ENCODE peak calls at places on chromosomes 3 and 15, in five cellular contexts. X is GM10248, Z is fibroblast of the aortic adventitia, F is Caco-2, K is kidney. A is an unnamed sample.

GRCh38 chr3:29379097-29379496 is 98.2 kb downstream of the RBMS3 start:
- DNase-seq in X (no peak), Z (no peak), F (no peak), K (no peak), A (no peak)

GRCh38 chr3:150770662-150771061 is 7.7 kb upstream of the SIAH2 start:
- DNase-seq in X (no peak), Z (no peak), F (no peak), K (no peak), A (no peak)

GRCh38 chr15:80601256-80601655 is 93.9 kb upstream of the ABHD17C start:
- DNase-seq in X (no peak), Z (no peak), F (no peak), K (no peak), A (no peak)

GRCh38 chr3:52781741-52782140 is 4.3 kb downstream of the ITIH1 start:
- DNase-seq in X (no peak), Z (no peak), F (no peak), K (no peak), A (no peak)

GRCh38 chr3:179250803-179251476 is at the start of gene KCNMB3:
- DNase-seq in X (no peak), Z (no peak), F (no peak), K (no peak), A (no peak)

GRCh38 chr15:74376825-74377581 is 9.6 kb upstream of the CYP11A1 start:
- DNase-seq in X (peak; percentile 3), Z (no peak), F (no peak), K (no peak), A (no peak)

GRCh38 chr3:24545917-24546316 is 51.3 kb upstream of the THRB start:
- DNase-seq in X (no peak), Z (peak; percentile 32), F (no peak), K (peak; percentile 31), A (no peak)

GRCh38 chr3:123521179-123521969 is 63.5 kb downstream of the HACD2 start:
- DNase-seq in X (no peak), Z (peak; percentile 46), F (no peak), K (no peak), A (no peak)

GRCh38 chr3:99817047-99817436 is 620 bp upstream of the CMSS1 start:
- DNase-seq in X (no peak), Z (no peak), F (no peak), K (no peak), A (peak; percentile 12)

GRCh38 chr3:170976190-170976519 is 50.4 kb downstream of the SLC2A2 start:
- DNase-seq in X (no peak), Z (no peak), F (no peak), K (no peak), A (no peak)

GRCh38 chr15:62426387-62426956 is 261.4 kb upstream of the C2CD4B start:
- DNase-seq in X (no peak), Z (peak; percentile 25), F (no peak), K (no peak), A (no peak)

GRCh38 chr3:108090066-108090700 is 648 bp downstream of the CD47 start:
- DNase-seq in X (peak; percentile 40), Z (peak; percentile 55), F (no peak), K (no peak), A (peak; percentile 60)

GRCh38 chr3:119296723-119297122 is 2.5 kb downstream of the ARHGAP31 start:
- DNase-seq in X (no peak), Z (no peak), F (no peak), K (no peak), A (no peak)

GRCh38 chr3:172711457-172711800 is 562 bp upstream of the NCEH1 start:
- DNase-seq in X (no peak), Z (no peak), F (peak; percentile 70), K (no peak), A (no peak)

GRCh38 chr3:52719618-52720017 is 13.7 kb downstream of the SPCS1 start:
- DNase-seq in X (no peak), Z (no peak), F (no peak), K (no peak), A (no peak)

DNA sequence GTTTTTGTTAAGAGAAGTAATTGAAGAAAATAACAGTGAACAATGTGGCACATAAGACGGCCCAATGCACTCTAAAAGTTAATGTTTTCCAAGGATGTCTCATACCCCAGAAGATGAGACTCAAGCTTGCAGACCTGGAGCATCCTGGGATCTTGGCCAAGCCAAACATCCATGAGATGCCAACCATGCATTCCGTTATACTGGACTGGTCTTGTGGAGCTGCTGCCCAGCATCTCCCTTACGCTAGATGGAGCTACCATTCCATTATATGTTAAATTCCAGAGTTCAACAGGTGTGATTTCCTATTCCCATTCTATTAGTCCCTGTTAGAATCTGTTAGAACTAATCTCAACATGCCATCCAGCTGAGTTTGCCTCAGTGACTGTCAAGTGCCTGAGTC is 181.8 kb downstream of the PDCD6IP start:
- DNase-seq in X (no peak), Z (peak; percentile 68), F (no peak), K (no peak), A (peak; percentile 16)
- TF ChIP-seq CTCF in X (peak; percentile 60), Z (peak; percentile 71), F (peak; percentile 72), K (peak; percentile 50), A (no peak)

GRCh38 chr3:116145613-116146012 is 299.7 kb downstream of the LSAMP start:
- DNase-seq in X (no peak), Z (no peak), F (no peak), K (no peak), A (no peak)

GRCh38 chr3:116135462-116135861 is 309.8 kb downstream of the LSAMP start:
- DNase-seq in X (no peak), Z (peak; percentile 81), F (no peak), K (no peak), A (no peak)

GRCh38 chr3:116141724-116142123 is 303.6 kb downstream of the LSAMP start:
- DNase-seq in X (no peak), Z (no peak), F (no peak), K (no peak), A (no peak)

GRCh38 chr3:116139607-116140006 is 305.7 kb downstream of the LSAMP start:
- DNase-seq in X (no peak), Z (no peak), F (no peak), K (no peak), A (no peak)

DNA sequence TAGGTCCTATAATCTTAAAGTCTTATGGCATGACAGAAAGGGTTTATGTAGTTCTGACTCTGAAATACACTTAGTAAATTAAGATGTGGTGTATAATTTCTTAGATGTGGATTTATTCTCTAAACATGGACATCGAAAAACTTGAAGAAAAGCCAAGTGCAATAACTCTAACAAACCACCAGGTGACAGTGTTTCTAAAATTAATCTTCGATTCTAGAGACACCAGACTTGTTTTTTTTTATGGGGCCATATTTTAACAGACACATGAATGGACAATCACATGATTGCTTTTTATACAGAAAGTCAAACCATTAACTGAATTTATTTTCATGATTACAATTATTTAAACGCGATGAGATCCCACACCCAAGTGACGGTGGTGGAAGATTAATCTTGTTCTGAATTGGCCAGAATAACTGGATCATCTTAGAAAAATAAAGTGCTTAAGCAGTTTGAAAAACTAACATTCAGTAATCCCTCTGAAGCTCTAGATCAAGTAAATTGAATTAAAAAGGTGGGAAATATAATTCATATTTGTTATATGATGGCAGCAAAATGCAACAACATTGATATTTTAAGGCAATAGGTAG is 305.1 kb downstream of the LSAMP start:
- DNase-seq in X (no peak), Z (peak; percentile 64), F (no peak), K (no peak), A (peak; percentile 13)
- TF ChIP-seq CTCF in X (peak; percentile 67), Z (peak; percentile 86), F (peak; percentile 83), K (peak; percentile 74), A (no peak)

DNA sequence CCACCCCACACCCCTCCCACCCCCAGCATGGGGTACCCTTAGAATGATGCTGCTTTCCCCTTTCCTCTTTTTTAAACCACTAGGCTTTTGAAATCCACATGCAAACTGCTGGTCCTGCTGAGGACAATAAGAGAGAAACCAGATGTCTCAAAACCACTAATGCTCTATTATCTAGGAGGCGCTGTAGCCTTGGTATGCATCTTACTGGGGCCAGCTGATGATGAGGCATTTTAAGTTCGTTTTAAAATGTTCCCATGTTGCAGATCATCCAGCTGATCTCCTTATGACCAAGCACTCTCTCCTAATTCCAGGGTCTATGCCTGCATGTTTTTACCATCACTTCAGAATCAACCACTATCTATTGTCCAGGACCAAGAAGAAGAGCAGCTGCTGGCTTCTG is 1.3 kb downstream of the NME9 start:
- DNase-seq in X (no peak), Z (peak; percentile 48), F (no peak), K (no peak), A (no peak)
- TF ChIP-seq CTCF in X (no peak), Z (peak; percentile 16), F (no peak), K (no peak), A (no peak)

GRCh38 chr3:128781164-128781563 is 55.2 kb downstream of the RAB7A start:
- DNase-seq in X (no peak), Z (no peak), F (no peak), K (no peak), A (no peak)
- TF ChIP-seq CTCF in X (no peak), Z (no peak), F (no peak), K (no peak), A (no peak)

GRCh38 chr3:57961828-57962447 is 46.3 kb upstream of the FLNB start:
- DNase-seq in X (no peak), Z (peak; percentile 76), F (no peak), K (no peak), A (no peak)
- TF ChIP-seq CTCF in X (no peak), Z (peak; percentile 61), F (peak; percentile 47), K (no peak), A (no peak)

GRCh38 chr3:184017672-184018423 is at the start of gene ABCC5:
- DNase-seq in X (peak; percentile 94), Z (peak; percentile 93), F (peak; percentile 93), K (peak; percentile 97), A (peak; percentile 95)
- TF ChIP-seq CTCF in X (no peak), Z (no peak), F (peak; percentile 45), K (no peak), A (no peak)

DNA sequence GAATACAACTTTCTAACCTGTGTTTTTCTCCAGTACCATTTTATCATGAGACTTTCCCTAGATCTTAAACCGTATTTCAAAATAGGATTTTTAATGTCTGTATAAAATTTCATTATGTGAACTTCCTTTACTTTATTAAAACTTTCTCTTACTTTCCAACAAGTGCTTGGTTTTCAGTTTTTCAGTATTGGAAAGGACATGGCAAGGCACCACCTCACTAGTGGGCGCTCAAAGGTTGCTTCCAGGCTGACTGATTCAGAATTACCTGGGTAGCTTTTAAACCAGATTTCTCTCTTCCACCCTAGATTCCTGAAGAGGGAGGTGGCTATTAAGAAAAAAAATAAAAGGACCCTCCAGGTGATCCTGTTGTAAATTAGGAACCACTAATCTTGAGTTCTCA is 236.6 kb downstream of the SOX2 start:
- DNase-seq in X (no peak), Z (no peak), F (no peak), K (no peak), A (no peak)
- TF ChIP-seq CTCF in X (no peak), Z (no peak), F (no peak), K (no peak), A (no peak)

DNA sequence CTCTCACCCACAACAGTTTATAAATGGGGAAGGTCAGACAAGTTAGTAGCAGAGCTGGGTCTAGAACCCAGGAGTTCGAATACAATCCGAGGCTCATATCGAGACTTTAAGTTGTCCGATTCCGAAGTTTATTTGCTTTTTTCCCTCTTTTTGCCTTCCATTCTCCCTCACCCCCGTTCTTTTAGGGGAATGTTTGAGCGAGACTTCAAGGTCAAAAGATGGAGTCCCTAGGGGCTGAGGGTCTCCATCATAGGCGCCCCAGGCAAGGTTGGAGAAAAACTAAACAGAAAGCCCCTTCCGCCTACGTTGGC is 7.2 kb downstream of the BCL6 start:
- DNase-seq in X (no peak), Z (no peak), F (no peak), K (no peak), A (no peak)
- TF ChIP-seq CTCF in X (no peak), Z (no peak), F (no peak), K (no peak), A (no peak)